ENCODE peak calls at places on chromosomes 5 and 9, in six cellular contexts. D, H, O, Z, B and S are unnamed samples.
A peak's percentile ranks its signal among the peaks of the same experiment; 100 is the strongest.

GRCh38 chr9:85038061-85038460 is 368.5 kb downstream of the NTRK2 start:
- DNase-seq in D (no peak), H (no peak), O (no peak), Z (no peak), B (no peak), S (no peak)

GRCh38 chr9:121278535-121279169 is 10.7 kb downstream of the GSN start:
- DNase-seq in D (peak; percentile 84), H (no peak), O (no peak), Z (peak; percentile 95), B (peak; percentile 50), S (no peak)

GRCh38 chr5:33801292-33801691 is 90.5 kb downstream of the ADAMTS12 start:
- DNase-seq in D (no peak), H (no peak), O (no peak), Z (no peak), B (no peak), S (no peak)

GRCh38 chr9:14992025-14992424 is 81.8 kb upstream of the FREM1 start:
- DNase-seq in D (no peak), H (no peak), O (no peak), Z (no peak), B (no peak), S (no peak)

GRCh38 chr9:120904061-120904998 is 22.3 kb downstream of the TRAF1 start:
- DNase-seq in D (no peak), H (no peak), O (no peak), Z (no peak), B (no peak), S (no peak)

GRCh38 chr9:111821006-111821528 is 26.3 kb upstream of the SHOC1 start:
- DNase-seq in D (no peak), H (no peak), O (no peak), Z (no peak), B (no peak), S (no peak)

GRCh38 chr9:134291452-134291881 is 34.8 kb upstream of the RXRA start:
- DNase-seq in D (no peak), H (no peak), O (peak; percentile 19), Z (no peak), B (no peak), S (peak; percentile 67)

GRCh38 chr5:33043598-33043997 is 332.5 kb downstream of the NPR3 start:
- DNase-seq in D (no peak), H (no peak), O (no peak), Z (no peak), B (no peak), S (no peak)

GRCh38 chr9:68482548-68482947 is 58.1 kb downstream of the TMEM252 start:
- DNase-seq in D (no peak), H (no peak), O (no peak), Z (no peak), B (no peak), S (no peak)

GRCh38 chr5:125290935-125291334 is 544.5 kb upstream of the ZNF608 start:
- DNase-seq in D (no peak), H (no peak), O (no peak), Z (no peak), B (no peak), S (peak; percentile 76)

GRCh38 chr5:34658023-34658422 is 1.9 kb downstream of the RAI14 start:
- DNase-seq in D (no peak), H (no peak), O (no peak), Z (no peak), B (no peak), S (no peak)

GRCh38 chr9:8036914-8037524 is 237.4 kb upstream of the DMAC1 start:
- DNase-seq in D (no peak), H (no peak), O (no peak), Z (no peak), B (no peak), S (no peak)

GRCh38 chr5:120544043-120544442 is 79.9 kb downstream of the PRR16 start:
- DNase-seq in D (no peak), H (no peak), O (no peak), Z (no peak), B (no peak), S (no peak)

GRCh38 chr9:131013771-131014676 is 5.0 kb downstream of the LAMC3 start:
- DNase-seq in D (no peak), H (no peak), O (no peak), Z (no peak), B (no peak), S (peak; percentile 15)
- H3K27ac ChIP-seq in D (no peak overlapping the region), H (no peak overlapping the region), O (no peak overlapping the region), Z (no peak overlapping the region), B (no peak overlapping the region), S (no peak overlapping the region)

DNA sequence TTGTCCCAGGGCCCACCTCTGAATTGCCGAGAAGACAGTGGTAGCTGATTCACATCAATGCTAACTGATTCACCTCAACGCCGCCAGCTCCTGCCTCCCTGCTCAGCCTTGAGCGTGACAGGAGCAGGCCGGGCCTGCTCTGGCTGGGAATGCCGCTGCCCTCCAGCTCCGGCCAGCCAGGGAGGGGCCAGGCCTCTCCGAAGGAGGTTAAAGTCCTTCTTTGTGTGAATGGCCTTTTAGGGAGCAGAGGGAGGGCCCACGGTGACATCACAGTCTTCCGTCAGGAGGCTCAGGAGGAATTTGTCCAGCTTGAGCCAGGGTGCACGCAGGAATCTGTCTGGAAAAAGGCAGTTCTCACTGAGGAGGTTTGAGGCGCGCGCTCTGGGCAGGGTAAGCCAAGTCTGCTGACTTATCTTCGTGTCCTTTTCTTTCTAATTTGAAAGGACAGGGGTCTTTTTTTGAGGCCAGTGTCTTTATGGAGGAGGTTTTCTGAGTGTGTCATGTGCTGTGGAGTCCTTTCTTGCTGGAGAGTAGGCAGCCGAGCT is 82.7 kb downstream of the C9orf152 start:
- DNase-seq in D (peak; percentile 81), H (peak; percentile 87), O (peak; percentile 86), Z (peak; percentile 91), B (peak; percentile 71), S (peak; percentile 87)
- H3K4me3 ChIP-seq in D (no peak overlapping the region), H (no peak overlapping the region), O (peak overlapping the region; percentile 65), Z (peak overlapping the region; percentile 4), B (peak overlapping the region; percentile 69), S (no peak overlapping the region)

DNA sequence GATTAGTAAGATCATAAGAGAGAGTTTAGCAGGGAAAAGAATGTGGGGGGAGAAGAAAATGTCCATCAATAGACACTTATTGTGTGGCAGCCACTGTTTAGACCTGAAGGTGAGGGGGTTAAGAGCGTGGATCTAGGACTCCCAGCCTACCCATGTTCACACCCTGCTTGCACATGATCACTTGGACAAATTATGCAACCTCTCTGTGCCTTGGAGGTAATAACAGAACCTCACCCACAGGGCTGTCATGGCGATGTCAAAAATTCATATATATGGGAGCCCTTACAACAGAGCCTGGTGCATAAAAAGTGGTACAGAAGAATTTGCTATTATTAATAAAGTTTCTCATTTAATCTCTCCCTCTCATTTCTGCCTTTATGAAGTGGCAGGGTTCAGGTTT is 86.0 kb upstream of the EQTN start:
- DNase-seq in D (no peak), H (no peak), O (no peak), Z (no peak), B (no peak), S (no peak)
- H3K4me1 ChIP-seq in D (no peaks in the 10 kb centered on the region), H (peaks cover 4% of the 10 kb centered on the region), O (no peaks in the 10 kb centered on the region), Z (no peaks in the 10 kb centered on the region), B (peaks cover 15% of the 10 kb centered on the region), S (peaks cover 3% of the 10 kb centered on the region)

DNA sequence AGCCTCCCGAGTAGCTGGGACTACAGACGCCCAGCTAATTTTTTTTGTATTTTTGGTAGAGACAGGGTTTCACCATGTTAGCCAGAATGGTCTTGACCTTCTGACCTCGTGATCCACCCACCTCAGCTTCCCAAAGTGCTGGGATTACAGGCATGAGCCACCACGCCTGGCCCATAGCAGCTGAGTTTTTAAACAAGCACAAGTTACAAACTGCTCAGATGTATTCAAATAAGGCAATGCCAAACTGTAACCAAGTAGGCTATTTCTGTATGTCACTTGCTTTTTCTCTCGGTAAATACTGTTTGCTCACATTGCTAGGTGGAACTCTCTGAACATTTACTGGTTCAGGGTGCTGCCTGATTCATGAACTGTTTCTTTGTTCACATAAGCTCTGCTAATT is 799.3 kb upstream of the NUDT12 start:
- DNase-seq in D (no peak), H (no peak), O (no peak), Z (no peak), B (no peak), S (no peak)
- H3K27ac ChIP-seq in D (no peak overlapping the region), H (no peak overlapping the region), O (no peak overlapping the region), Z (no peak overlapping the region), B (peak overlapping the region; percentile 34), S (no peak overlapping the region)

GRCh38 chr9:109098221-109098959 is 21.4 kb downstream of the TMEM245 start:
- DNase-seq in D (peak; percentile 97), H (no peak), O (no peak), Z (peak; percentile 86), B (no peak), S (no peak)
- H3K4me3 ChIP-seq in D (peak overlapping the region; percentile 21), H (no peak overlapping the region), O (peak overlapping the region; percentile 30), Z (no peak overlapping the region), B (peak overlapping the region; percentile 10), S (no peak overlapping the region)

GRCh38 chr9:93225892-93226291 is 42.0 kb downstream of the WNK2 start:
- DNase-seq in D (no peak), H (no peak), O (no peak), Z (no peak), B (no peak), S (no peak)
- H3K4me1 ChIP-seq in D (no peaks in the 10 kb centered on the region), H (no peaks in the 10 kb centered on the region), O (peaks cover 94% of the 10 kb centered on the region), Z (no peaks in the 10 kb centered on the region), B (peaks cover 9% of the 10 kb centered on the region), S (no peaks in the 10 kb centered on the region)

GRCh38 chr5:17799521-17799920 is 165.3 kb downstream of the TAF11L14 start:
- DNase-seq in D (no peak), H (no peak), O (no peak), Z (no peak), B (no peak), S (no peak)

GRCh38 chr5:17805426-17805825 is 171.2 kb downstream of the TAF11L14 start:
- DNase-seq in D (peak; percentile 80), H (no peak), O (no peak), Z (no peak), B (no peak), S (no peak)

GRCh38 chr5:17802256-17802655 is 168.0 kb downstream of the TAF11L14 start:
- DNase-seq in D (no peak), H (no peak), O (no peak), Z (no peak), B (no peak), S (no peak)

GRCh38 chr5:17807069-17807468 is 172.8 kb downstream of the TAF11L14 start:
- DNase-seq in D (no peak), H (no peak), O (no peak), Z (no peak), B (no peak), S (no peak)

DNA sequence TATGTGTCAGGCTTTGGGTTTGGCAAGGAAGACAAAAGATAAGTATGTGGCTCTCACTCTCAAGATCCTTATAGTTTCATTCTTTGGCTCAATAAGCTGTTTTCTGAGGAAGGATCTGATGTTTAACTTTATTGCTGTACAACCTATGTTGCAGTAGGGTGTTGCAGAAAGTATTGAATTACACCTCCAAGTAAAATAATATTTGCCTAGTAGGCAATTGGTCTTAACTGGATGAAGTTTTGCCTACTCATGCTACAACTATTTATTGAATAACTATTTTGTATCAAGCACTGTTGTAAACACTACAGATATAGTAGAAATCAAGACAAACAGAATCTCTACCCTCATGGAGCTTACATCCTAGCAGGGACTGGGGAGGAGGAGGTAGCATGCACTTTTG is 169.7 kb downstream of the TAF11L14 start:
- DNase-seq in D (no peak), H (no peak), O (no peak), Z (no peak), B (no peak), S (no peak)
- H3K27ac ChIP-seq in D (no peak overlapping the region), H (no peak overlapping the region), O (no peak overlapping the region), Z (no peak overlapping the region), B (no peak overlapping the region), S (no peak overlapping the region)